ENCODE peak calls at places on chromosomes 2 and 18, in six cellular contexts. One of them, this sample, is unnamed.

GRCh38 chr2:38296381-38296780 is 80.7 kb downstream of the ATL2 start:
- DNase-seq in fibroblast of mammary gland: no peak
- DNase-seq in stimulated activated CD8-positive, alpha-beta memory T cell treated with anti-CD3 and anti-CD28 coated beads, Interleukin-15, amount 100 ng/mL, for 1 hour: no peak
- DNase-seq in amygdala: no peak
- DNase-seq in stimulated activated CD4-positive, alpha-beta T cell treated with anti-CD3 and anti-CD28 coated beads, Interleukin-15, amount 100 ng/mL, for 1 hour: no peak
- DNase-seq in A549: no peak
- DNase-seq in this sample: no peak

GRCh38 chr2:1492696-1493095 is 79.4 kb downstream of the TPO start:
- DNase-seq in fibroblast of mammary gland: no peak
- DNase-seq in stimulated activated CD8-positive, alpha-beta memory T cell treated with anti-CD3 and anti-CD28 coated beads, Interleukin-15, amount 100 ng/mL, for 1 hour: no peak
- DNase-seq in amygdala: no peak
- DNase-seq in stimulated activated CD4-positive, alpha-beta T cell treated with anti-CD3 and anti-CD28 coated beads, Interleukin-15, amount 100 ng/mL, for 1 hour: no peak
- DNase-seq in A549: no peak
- DNase-seq in this sample: no peak

GRCh38 chr2:173196080-173196479 is 120.4 kb downstream of the MAP3K20 start:
- DNase-seq in fibroblast of mammary gland: no peak
- DNase-seq in stimulated activated CD8-positive, alpha-beta memory T cell treated with anti-CD3 and anti-CD28 coated beads, Interleukin-15, amount 100 ng/mL, for 1 hour: no peak
- DNase-seq in amygdala: no peak
- DNase-seq in stimulated activated CD4-positive, alpha-beta T cell treated with anti-CD3 and anti-CD28 coated beads, Interleukin-15, amount 100 ng/mL, for 1 hour: no peak
- DNase-seq in A549: no peak
- DNase-seq in this sample: no peak

GRCh38 chr18:42758851-42759250 is 356.6 kb downstream of the RIT2 start:
- DNase-seq in fibroblast of mammary gland: peak
- DNase-seq in stimulated activated CD8-positive, alpha-beta memory T cell treated with anti-CD3 and anti-CD28 coated beads, Interleukin-15, amount 100 ng/mL, for 1 hour: no peak
- DNase-seq in amygdala: no peak
- DNase-seq in stimulated activated CD4-positive, alpha-beta T cell treated with anti-CD3 and anti-CD28 coated beads, Interleukin-15, amount 100 ng/mL, for 1 hour: no peak
- DNase-seq in A549: no peak
- DNase-seq in this sample: no peak

GRCh38 chr18:42513416-42513815 is 558.4 kb downstream of the PIK3C3 start:
- DNase-seq in fibroblast of mammary gland: no peak
- DNase-seq in stimulated activated CD8-positive, alpha-beta memory T cell treated with anti-CD3 and anti-CD28 coated beads, Interleukin-15, amount 100 ng/mL, for 1 hour: no peak
- DNase-seq in amygdala: no peak
- DNase-seq in stimulated activated CD4-positive, alpha-beta T cell treated with anti-CD3 and anti-CD28 coated beads, Interleukin-15, amount 100 ng/mL, for 1 hour: no peak
- DNase-seq in A549: no peak
- DNase-seq in this sample: no peak

GRCh38 chr2:236008857-236009256 is 159.3 kb downstream of the GBX2 start:
- DNase-seq in fibroblast of mammary gland: no peak
- DNase-seq in stimulated activated CD8-positive, alpha-beta memory T cell treated with anti-CD3 and anti-CD28 coated beads, Interleukin-15, amount 100 ng/mL, for 1 hour: no peak
- DNase-seq in amygdala: no peak
- DNase-seq in stimulated activated CD4-positive, alpha-beta T cell treated with anti-CD3 and anti-CD28 coated beads, Interleukin-15, amount 100 ng/mL, for 1 hour: no peak
- DNase-seq in A549: no peak
- DNase-seq in this sample: no peak

GRCh38 chr2:26059542-26059941 is 25.7 kb downstream of the RAB10 start:
- DNase-seq in fibroblast of mammary gland: no peak
- DNase-seq in stimulated activated CD8-positive, alpha-beta memory T cell treated with anti-CD3 and anti-CD28 coated beads, Interleukin-15, amount 100 ng/mL, for 1 hour: no peak
- DNase-seq in amygdala: no peak
- DNase-seq in stimulated activated CD4-positive, alpha-beta T cell treated with anti-CD3 and anti-CD28 coated beads, Interleukin-15, amount 100 ng/mL, for 1 hour: no peak
- DNase-seq in A549: no peak
- DNase-seq in this sample: no peak

GRCh38 chr2:9918275-9918674 is 33.2 kb upstream of the GRHL1 start:
- DNase-seq in fibroblast of mammary gland: peak
- DNase-seq in stimulated activated CD8-positive, alpha-beta memory T cell treated with anti-CD3 and anti-CD28 coated beads, Interleukin-15, amount 100 ng/mL, for 1 hour: no peak
- DNase-seq in amygdala: no peak
- DNase-seq in stimulated activated CD4-positive, alpha-beta T cell treated with anti-CD3 and anti-CD28 coated beads, Interleukin-15, amount 100 ng/mL, for 1 hour: no peak
- DNase-seq in A549: no peak
- DNase-seq in this sample: no peak

GRCh38 chr2:51782874-51783765 is 751.2 kb upstream of the NRXN1 start:
- DNase-seq in fibroblast of mammary gland: peak
- DNase-seq in stimulated activated CD8-positive, alpha-beta memory T cell treated with anti-CD3 and anti-CD28 coated beads, Interleukin-15, amount 100 ng/mL, for 1 hour: no peak
- DNase-seq in amygdala: no peak
- DNase-seq in stimulated activated CD4-positive, alpha-beta T cell treated with anti-CD3 and anti-CD28 coated beads, Interleukin-15, amount 100 ng/mL, for 1 hour: no peak
- DNase-seq in A549: no peak
- DNase-seq in this sample: no peak

GRCh38 chr2:226799976-226800940 is 638 bp upstream of the IRS1 start:
- DNase-seq in fibroblast of mammary gland: no peak
- DNase-seq in stimulated activated CD8-positive, alpha-beta memory T cell treated with anti-CD3 and anti-CD28 coated beads, Interleukin-15, amount 100 ng/mL, for 1 hour: no peak
- DNase-seq in amygdala: no peak
- DNase-seq in stimulated activated CD4-positive, alpha-beta T cell treated with anti-CD3 and anti-CD28 coated beads, Interleukin-15, amount 100 ng/mL, for 1 hour: no peak
- DNase-seq in A549: no peak
- DNase-seq in this sample: no peak

GRCh38 chr18:48781041-48781989 is 169.4 kb downstream of the SMAD7 start:
- DNase-seq in fibroblast of mammary gland: peak
- DNase-seq in stimulated activated CD8-positive, alpha-beta memory T cell treated with anti-CD3 and anti-CD28 coated beads, Interleukin-15, amount 100 ng/mL, for 1 hour: no peak
- DNase-seq in amygdala: peak
- DNase-seq in stimulated activated CD4-positive, alpha-beta T cell treated with anti-CD3 and anti-CD28 coated beads, Interleukin-15, amount 100 ng/mL, for 1 hour: no peak
- DNase-seq in A549: no peak
- DNase-seq in this sample: no peak

GRCh38 chr18:31643003-31643402 is 41.4 kb downstream of the B4GALT6 start:
- DNase-seq in fibroblast of mammary gland: no peak
- DNase-seq in stimulated activated CD8-positive, alpha-beta memory T cell treated with anti-CD3 and anti-CD28 coated beads, Interleukin-15, amount 100 ng/mL, for 1 hour: no peak
- DNase-seq in amygdala: no peak
- DNase-seq in stimulated activated CD4-positive, alpha-beta T cell treated with anti-CD3 and anti-CD28 coated beads, Interleukin-15, amount 100 ng/mL, for 1 hour: no peak
- DNase-seq in A549: no peak
- DNase-seq in this sample: no peak

GRCh38 chr2:128260239-128261138 is 58.2 kb downstream of the HS6ST1 start:
- DNase-seq in fibroblast of mammary gland: peak
- DNase-seq in stimulated activated CD8-positive, alpha-beta memory T cell treated with anti-CD3 and anti-CD28 coated beads, Interleukin-15, amount 100 ng/mL, for 1 hour: no peak
- DNase-seq in amygdala: peak
- DNase-seq in stimulated activated CD4-positive, alpha-beta T cell treated with anti-CD3 and anti-CD28 coated beads, Interleukin-15, amount 100 ng/mL, for 1 hour: no peak
- DNase-seq in A549: no peak
- DNase-seq in this sample: no peak

GRCh38 chr18:37533647-37534565 is 31.7 kb downstream of the CELF4 start:
- DNase-seq in fibroblast of mammary gland: no peak
- DNase-seq in stimulated activated CD8-positive, alpha-beta memory T cell treated with anti-CD3 and anti-CD28 coated beads, Interleukin-15, amount 100 ng/mL, for 1 hour: no peak
- DNase-seq in amygdala: no peak
- DNase-seq in stimulated activated CD4-positive, alpha-beta T cell treated with anti-CD3 and anti-CD28 coated beads, Interleukin-15, amount 100 ng/mL, for 1 hour: no peak
- DNase-seq in A549: peak
- DNase-seq in this sample: no peak

GRCh38 chr2:56474412-56475158 is 290.8 kb downstream of the CCDC85A start:
- DNase-seq in fibroblast of mammary gland: peak
- DNase-seq in stimulated activated CD8-positive, alpha-beta memory T cell treated with anti-CD3 and anti-CD28 coated beads, Interleukin-15, amount 100 ng/mL, for 1 hour: no peak
- DNase-seq in amygdala: no peak
- DNase-seq in stimulated activated CD4-positive, alpha-beta T cell treated with anti-CD3 and anti-CD28 coated beads, Interleukin-15, amount 100 ng/mL, for 1 hour: no peak
- DNase-seq in A549: no peak
- DNase-seq in this sample: no peak

GRCh38 chr2:42105330-42106256 is 57.8 kb downstream of the PKDCC start:
- DNase-seq in fibroblast of mammary gland: no peak
- DNase-seq in stimulated activated CD8-positive, alpha-beta memory T cell treated with anti-CD3 and anti-CD28 coated beads, Interleukin-15, amount 100 ng/mL, for 1 hour: peak
- DNase-seq in amygdala: no peak
- DNase-seq in stimulated activated CD4-positive, alpha-beta T cell treated with anti-CD3 and anti-CD28 coated beads, Interleukin-15, amount 100 ng/mL, for 1 hour: peak
- DNase-seq in A549: no peak
- DNase-seq in this sample: no peak

GRCh38 chr2:24392542-24393059 is 32.3 kb upstream of the ITSN2 start:
- DNase-seq in fibroblast of mammary gland: no peak
- DNase-seq in stimulated activated CD8-positive, alpha-beta memory T cell treated with anti-CD3 and anti-CD28 coated beads, Interleukin-15, amount 100 ng/mL, for 1 hour: no peak
- DNase-seq in amygdala: no peak
- DNase-seq in stimulated activated CD4-positive, alpha-beta T cell treated with anti-CD3 and anti-CD28 coated beads, Interleukin-15, amount 100 ng/mL, for 1 hour: no peak
- DNase-seq in A549: no peak
- DNase-seq in this sample: no peak

GRCh38 chr2:120486946-120487345 is 141.0 kb downstream of the INHBB start:
- DNase-seq in fibroblast of mammary gland: no peak
- DNase-seq in stimulated activated CD8-positive, alpha-beta memory T cell treated with anti-CD3 and anti-CD28 coated beads, Interleukin-15, amount 100 ng/mL, for 1 hour: no peak
- DNase-seq in amygdala: no peak
- DNase-seq in stimulated activated CD4-positive, alpha-beta T cell treated with anti-CD3 and anti-CD28 coated beads, Interleukin-15, amount 100 ng/mL, for 1 hour: no peak
- DNase-seq in A549: no peak
- DNase-seq in this sample: no peak

GRCh38 chr18:33870059-33870458 is 292.0 kb downstream of the ASXL3 start:
- DNase-seq in fibroblast of mammary gland: no peak
- DNase-seq in stimulated activated CD8-positive, alpha-beta memory T cell treated with anti-CD3 and anti-CD28 coated beads, Interleukin-15, amount 100 ng/mL, for 1 hour: no peak
- DNase-seq in amygdala: no peak
- DNase-seq in stimulated activated CD4-positive, alpha-beta T cell treated with anti-CD3 and anti-CD28 coated beads, Interleukin-15, amount 100 ng/mL, for 1 hour: no peak
- DNase-seq in A549: no peak
- DNase-seq in this sample: no peak

GRCh38 chr18:31203086-31203793 is 40.6 kb upstream of the DSC1 start:
- DNase-seq in fibroblast of mammary gland: no peak
- DNase-seq in stimulated activated CD8-positive, alpha-beta memory T cell treated with anti-CD3 and anti-CD28 coated beads, Interleukin-15, amount 100 ng/mL, for 1 hour: no peak
- DNase-seq in amygdala: no peak
- DNase-seq in stimulated activated CD4-positive, alpha-beta T cell treated with anti-CD3 and anti-CD28 coated beads, Interleukin-15, amount 100 ng/mL, for 1 hour: no peak
- DNase-seq in A549: no peak
- DNase-seq in this sample: no peak

GRCh38 chr2:105812180-105813044 is 67.7 kb downstream of the NCK2 start:
- DNase-seq in fibroblast of mammary gland: peak
- DNase-seq in stimulated activated CD8-positive, alpha-beta memory T cell treated with anti-CD3 and anti-CD28 coated beads, Interleukin-15, amount 100 ng/mL, for 1 hour: no peak
- DNase-seq in amygdala: peak
- DNase-seq in stimulated activated CD4-positive, alpha-beta T cell treated with anti-CD3 and anti-CD28 coated beads, Interleukin-15, amount 100 ng/mL, for 1 hour: no peak
- DNase-seq in A549: no peak
- DNase-seq in this sample: peak

GRCh38 chr2:61421611-61422010 is 49.3 kb downstream of the USP34 start:
- DNase-seq in fibroblast of mammary gland: no peak
- DNase-seq in stimulated activated CD8-positive, alpha-beta memory T cell treated with anti-CD3 and anti-CD28 coated beads, Interleukin-15, amount 100 ng/mL, for 1 hour: no peak
- DNase-seq in amygdala: no peak
- DNase-seq in stimulated activated CD4-positive, alpha-beta T cell treated with anti-CD3 and anti-CD28 coated beads, Interleukin-15, amount 100 ng/mL, for 1 hour: no peak
- DNase-seq in A549: no peak
- DNase-seq in this sample: no peak

GRCh38 chr2:206584323-206585116 is 57.8 kb upstream of the FAM237A start:
- DNase-seq in fibroblast of mammary gland: no peak
- DNase-seq in stimulated activated CD8-positive, alpha-beta memory T cell treated with anti-CD3 and anti-CD28 coated beads, Interleukin-15, amount 100 ng/mL, for 1 hour: no peak
- DNase-seq in amygdala: no peak
- DNase-seq in stimulated activated CD4-positive, alpha-beta T cell treated with anti-CD3 and anti-CD28 coated beads, Interleukin-15, amount 100 ng/mL, for 1 hour: no peak
- DNase-seq in A549: no peak
- DNase-seq in this sample: no peak

GRCh38 chr2:183164111-183165015 is 40.1 kb downstream of the NUP35 start:
- DNase-seq in fibroblast of mammary gland: no peak
- DNase-seq in stimulated activated CD8-positive, alpha-beta memory T cell treated with anti-CD3 and anti-CD28 coated beads, Interleukin-15, amount 100 ng/mL, for 1 hour: no peak
- DNase-seq in amygdala: no peak
- DNase-seq in stimulated activated CD4-positive, alpha-beta T cell treated with anti-CD3 and anti-CD28 coated beads, Interleukin-15, amount 100 ng/mL, for 1 hour: no peak
- DNase-seq in A549: no peak
- DNase-seq in this sample: no peak

GRCh38 chr2:9699139-9699823 is 68.5 kb upstream of the YWHAQ start:
- DNase-seq in fibroblast of mammary gland: peak
- DNase-seq in stimulated activated CD8-positive, alpha-beta memory T cell treated with anti-CD3 and anti-CD28 coated beads, Interleukin-15, amount 100 ng/mL, for 1 hour: no peak
- DNase-seq in amygdala: no peak
- DNase-seq in stimulated activated CD4-positive, alpha-beta T cell treated with anti-CD3 and anti-CD28 coated beads, Interleukin-15, amount 100 ng/mL, for 1 hour: no peak
- DNase-seq in A549: peak
- DNase-seq in this sample: no peak

GRCh38 chr2:62293490-62294212 is 97.7 kb downstream of the B3GNT2 start:
- DNase-seq in fibroblast of mammary gland: peak
- DNase-seq in stimulated activated CD8-positive, alpha-beta memory T cell treated with anti-CD3 and anti-CD28 coated beads, Interleukin-15, amount 100 ng/mL, for 1 hour: no peak
- DNase-seq in amygdala: peak
- DNase-seq in stimulated activated CD4-positive, alpha-beta T cell treated with anti-CD3 and anti-CD28 coated beads, Interleukin-15, amount 100 ng/mL, for 1 hour: no peak
- DNase-seq in A549: no peak
- DNase-seq in this sample: no peak

GRCh38 chr2:151718247-151718646 is 16.0 kb downstream of the NEB start:
- DNase-seq in fibroblast of mammary gland: no peak
- DNase-seq in stimulated activated CD8-positive, alpha-beta memory T cell treated with anti-CD3 and anti-CD28 coated beads, Interleukin-15, amount 100 ng/mL, for 1 hour: no peak
- DNase-seq in amygdala: no peak
- DNase-seq in stimulated activated CD4-positive, alpha-beta T cell treated with anti-CD3 and anti-CD28 coated beads, Interleukin-15, amount 100 ng/mL, for 1 hour: no peak
- DNase-seq in A549: no peak
- DNase-seq in this sample: no peak

GRCh38 chr2:33236457-33236856 is 240.0 kb upstream of the RASGRP3 start:
- DNase-seq in fibroblast of mammary gland: peak
- DNase-seq in stimulated activated CD8-positive, alpha-beta memory T cell treated with anti-CD3 and anti-CD28 coated beads, Interleukin-15, amount 100 ng/mL, for 1 hour: no peak
- DNase-seq in amygdala: no peak
- DNase-seq in stimulated activated CD4-positive, alpha-beta T cell treated with anti-CD3 and anti-CD28 coated beads, Interleukin-15, amount 100 ng/mL, for 1 hour: no peak
- DNase-seq in A549: no peak
- DNase-seq in this sample: no peak

GRCh38 chr2:224922142-224922727 is 120.0 kb downstream of the DOCK10 start:
- DNase-seq in fibroblast of mammary gland: no peak
- DNase-seq in stimulated activated CD8-positive, alpha-beta memory T cell treated with anti-CD3 and anti-CD28 coated beads, Interleukin-15, amount 100 ng/mL, for 1 hour: no peak
- DNase-seq in amygdala: no peak
- DNase-seq in stimulated activated CD4-positive, alpha-beta T cell treated with anti-CD3 and anti-CD28 coated beads, Interleukin-15, amount 100 ng/mL, for 1 hour: no peak
- DNase-seq in A549: no peak
- DNase-seq in this sample: no peak

GRCh38 chr2:146913476-146913875 is 931.4 kb upstream of the ACVR2A start:
- DNase-seq in fibroblast of mammary gland: no peak
- DNase-seq in stimulated activated CD8-positive, alpha-beta memory T cell treated with anti-CD3 and anti-CD28 coated beads, Interleukin-15, amount 100 ng/mL, for 1 hour: no peak
- DNase-seq in amygdala: no peak
- DNase-seq in stimulated activated CD4-positive, alpha-beta T cell treated with anti-CD3 and anti-CD28 coated beads, Interleukin-15, amount 100 ng/mL, for 1 hour: no peak
- DNase-seq in A549: no peak
- DNase-seq in this sample: no peak

GRCh38 chr2:41966431-41966893 is 81.4 kb upstream of the PKDCC start:
- DNase-seq in fibroblast of mammary gland: peak
- DNase-seq in stimulated activated CD8-positive, alpha-beta memory T cell treated with anti-CD3 and anti-CD28 coated beads, Interleukin-15, amount 100 ng/mL, for 1 hour: no peak
- DNase-seq in amygdala: peak
- DNase-seq in stimulated activated CD4-positive, alpha-beta T cell treated with anti-CD3 and anti-CD28 coated beads, Interleukin-15, amount 100 ng/mL, for 1 hour: no peak
- DNase-seq in A549: peak
- DNase-seq in this sample: no peak

GRCh38 chr2:96205238-96205637 is 3.4 kb downstream of the STARD7 start:
- DNase-seq in fibroblast of mammary gland: peak
- DNase-seq in stimulated activated CD8-positive, alpha-beta memory T cell treated with anti-CD3 and anti-CD28 coated beads, Interleukin-15, amount 100 ng/mL, for 1 hour: no peak
- DNase-seq in amygdala: no peak
- DNase-seq in stimulated activated CD4-positive, alpha-beta T cell treated with anti-CD3 and anti-CD28 coated beads, Interleukin-15, amount 100 ng/mL, for 1 hour: no peak
- DNase-seq in A549: no peak
- DNase-seq in this sample: no peak

GRCh38 chr2:196307775-196308174 is 136.4 kb upstream of the STK17B start:
- DNase-seq in fibroblast of mammary gland: no peak
- DNase-seq in stimulated activated CD8-positive, alpha-beta memory T cell treated with anti-CD3 and anti-CD28 coated beads, Interleukin-15, amount 100 ng/mL, for 1 hour: no peak
- DNase-seq in amygdala: no peak
- DNase-seq in stimulated activated CD4-positive, alpha-beta T cell treated with anti-CD3 and anti-CD28 coated beads, Interleukin-15, amount 100 ng/mL, for 1 hour: no peak
- DNase-seq in A549: no peak
- DNase-seq in this sample: no peak

GRCh38 chr2:202018950-202019349 is 14.7 kb upstream of the FZD7 start:
- DNase-seq in fibroblast of mammary gland: no peak
- DNase-seq in stimulated activated CD8-positive, alpha-beta memory T cell treated with anti-CD3 and anti-CD28 coated beads, Interleukin-15, amount 100 ng/mL, for 1 hour: no peak
- DNase-seq in amygdala: no peak
- DNase-seq in stimulated activated CD4-positive, alpha-beta T cell treated with anti-CD3 and anti-CD28 coated beads, Interleukin-15, amount 100 ng/mL, for 1 hour: no peak
- DNase-seq in A549: no peak
- DNase-seq in this sample: no peak

This sample was measured in GM18507.